ENCODE peak calls at places on chromosomes 2 and 18, in four cellular contexts. D is GM12865, C is IMR-90, U is PC-9. S is an unnamed sample.

GRCh38 chr18:31225668-31226067 is 63.0 kb upstream of the DSC1 start:
- DNase-seq in D (no peak), C (peak; percentile 55), U (no peak), S (no peak)

GRCh38 chr2:139020287-139020686 is 240.1 kb upstream of the NXPH2 start:
- DNase-seq in D (no peak), C (no peak), U (no peak), S (no peak)

GRCh38 chr2:225600444-225600843 is 200.9 kb downstream of the NYAP2 start:
- DNase-seq in D (no peak), C (peak; percentile 4), U (no peak), S (no peak)

GRCh38 chr2:172276961-172277360 is 150.4 kb upstream of the ITGA6 start:
- DNase-seq in D (no peak), C (no peak), U (no peak), S (no peak)

GRCh38 chr2:172200495-172201085 is 97.9 kb upstream of the DLX2 start:
- DNase-seq in D (peak; percentile 35), C (peak; percentile 59), U (no peak), S (no peak)

GRCh38 chr2:213241817-213242216 is 42.4 kb upstream of the SPAG16 start:
- DNase-seq in D (no peak), C (no peak), U (no peak), S (no peak)

GRCh38 chr2:45446016-45446415 is 165.1 kb downstream of the SRBD1 start:
- DNase-seq in D (no peak), C (no peak), U (no peak), S (no peak)

GRCh38 chr2:68365087-68365486 is at the start of gene PLEK:
- DNase-seq in D (peak; percentile 89), C (no peak), U (no peak), S (no peak)

GRCh38 chr2:217993817-217994459 is 8.9 kb downstream of the TNS1 start:
- DNase-seq in D (peak; percentile 30), C (peak; percentile 45), U (peak; percentile 17), S (peak; percentile 83)

GRCh38 chr2:19542796-19543195 is 184.4 kb upstream of the OSR1 start:
- DNase-seq in D (no peak), C (no peak), U (no peak), S (no peak)

GRCh38 chr2:104758199-104758620 is 95.7 kb upstream of the POU3F3 start:
- DNase-seq in D (no peak), C (no peak), U (no peak), S (no peak)

GRCh38 chr2:151907933-151908882 is 80.0 kb upstream of the ARL5A start:
- DNase-seq in D (no peak), C (no peak), U (no peak), S (no peak)

GRCh38 chr2:224360801-224361251 is 41.1 kb downstream of the FAM124B start:
- DNase-seq in D (no peak), C (no peak), U (no peak), S (no peak)

GRCh38 chr2:129936334-129936934 is 43.0 kb upstream of the RAB6C start:
- DNase-seq in D (peak; percentile 58), C (no peak), U (peak; percentile 54), S (no peak)

GRCh38 chr18:43869451-43870008 is 592.2 kb upstream of the SYT4 start:
- DNase-seq in D (no peak), C (peak; percentile 28), U (no peak), S (no peak)

GRCh38 chr18:75208055-75208835 is 694 bp downstream of the PTGR3 start:
- DNase-seq in D (peak; percentile 62), C (peak; percentile 60), U (peak; percentile 39), S (peak; percentile 63)

GRCh38 chr2:128108166-128108565 is 17.2 kb downstream of the UGGT1 start:
- DNase-seq in D (no peak), C (no peak), U (no peak), S (no peak)

GRCh38 chr18:62450546-62451395 is 72.1 kb upstream of the ZCCHC2 start:
- DNase-seq in D (no peak), C (peak; percentile 63), U (peak; percentile 75), S (no peak)

GRCh38 chr2:207163053-207163814 is 2.5 kb downstream of the KLF7 start:
- DNase-seq in D (no peak), C (peak; percentile 92), U (peak; percentile 34), S (no peak)

GRCh38 chr2:237278593-237278992 is 135.4 kb downstream of the COL6A3 start:
- DNase-seq in D (no peak), C (peak; percentile 73), U (no peak), S (no peak)

DNA sequence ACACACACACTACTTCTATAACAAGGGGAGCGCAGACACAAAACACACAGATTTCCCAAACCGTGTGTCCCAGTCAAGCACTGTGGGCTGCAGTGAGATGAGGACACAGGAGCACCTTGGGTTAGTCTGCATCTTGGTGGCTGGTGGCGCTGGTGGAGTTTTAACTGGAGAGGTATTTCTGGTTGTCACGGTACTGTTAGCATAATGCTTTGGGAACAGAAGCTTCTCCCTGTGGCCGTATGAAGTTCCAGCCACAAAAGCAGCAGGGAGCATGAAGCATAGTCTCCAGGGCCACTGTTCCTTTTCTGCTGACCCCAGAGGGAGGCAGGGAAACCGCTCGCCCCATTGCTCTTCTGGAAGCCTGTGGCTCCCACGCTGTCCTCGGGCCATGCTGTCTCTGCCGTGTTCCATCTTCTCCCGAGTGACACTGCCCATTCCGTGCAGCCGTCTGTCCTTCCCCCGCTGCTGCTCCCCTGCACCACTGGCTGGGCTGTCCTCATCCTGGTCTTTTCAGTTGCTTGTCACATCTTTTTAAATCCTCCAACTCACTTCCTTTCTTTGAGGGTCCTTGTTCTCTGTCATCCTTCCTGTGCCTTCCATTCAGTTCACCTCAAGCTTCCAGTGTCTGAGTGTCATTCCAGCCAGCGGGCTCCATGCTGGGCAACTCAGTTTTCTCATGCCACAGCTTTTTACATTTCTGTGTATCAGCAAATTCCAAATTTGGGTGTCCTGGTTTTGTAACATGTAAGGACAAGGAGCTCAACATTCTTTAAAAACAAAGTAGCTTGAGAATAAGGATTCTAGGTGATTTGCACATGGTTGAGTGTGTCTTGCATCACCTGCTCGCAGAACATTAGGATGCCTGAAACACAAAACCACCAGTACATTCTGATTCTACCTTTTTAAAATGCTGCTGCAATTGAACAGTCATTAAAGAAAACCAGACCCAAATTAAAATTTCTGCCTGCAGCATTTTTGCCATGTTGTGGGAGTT is 125.0 kb downstream of the MTCL1 start:
- DNase-seq in D (no peak), C (no peak), U (no peak), S (no peak)
- TF ChIP-seq CTCF in D (no peak), C (no peak), U (no peak), S (no peak)

GRCh38 chr18:13801260-13801601 is 22.7 kb upstream of the MC5R start:
- DNase-seq in D (no peak), C (no peak), U (no peak), S (no peak)
- TF ChIP-seq CTCF in D (no peak), C (no peak), U (no peak), S (no peak)

DNA sequence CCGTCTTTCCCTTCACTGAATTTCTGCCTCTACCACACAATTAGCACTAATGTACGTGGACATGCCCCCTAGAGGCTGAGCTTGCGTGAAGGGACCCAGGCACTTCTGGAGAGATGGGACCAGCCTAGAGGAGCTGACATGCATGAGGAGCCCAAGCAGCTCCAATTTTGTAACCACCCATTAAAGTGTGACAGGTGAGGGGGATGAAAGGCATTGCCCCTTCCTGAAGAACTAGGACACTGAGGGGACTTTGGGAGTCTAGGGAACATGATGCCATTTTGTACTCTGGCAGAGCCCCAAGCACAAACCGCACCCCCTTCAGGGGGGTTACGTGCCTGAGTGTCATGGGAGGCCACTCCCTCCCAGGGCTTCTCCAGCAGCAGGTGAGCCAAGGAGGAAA is 63.6 kb downstream of the HNRNPLL start:
- DNase-seq in D (no peak), C (no peak), U (no peak), S (no peak)
- TF ChIP-seq CTCF in D (no peak), C (no peak), U (no peak), S (no peak)

DNA sequence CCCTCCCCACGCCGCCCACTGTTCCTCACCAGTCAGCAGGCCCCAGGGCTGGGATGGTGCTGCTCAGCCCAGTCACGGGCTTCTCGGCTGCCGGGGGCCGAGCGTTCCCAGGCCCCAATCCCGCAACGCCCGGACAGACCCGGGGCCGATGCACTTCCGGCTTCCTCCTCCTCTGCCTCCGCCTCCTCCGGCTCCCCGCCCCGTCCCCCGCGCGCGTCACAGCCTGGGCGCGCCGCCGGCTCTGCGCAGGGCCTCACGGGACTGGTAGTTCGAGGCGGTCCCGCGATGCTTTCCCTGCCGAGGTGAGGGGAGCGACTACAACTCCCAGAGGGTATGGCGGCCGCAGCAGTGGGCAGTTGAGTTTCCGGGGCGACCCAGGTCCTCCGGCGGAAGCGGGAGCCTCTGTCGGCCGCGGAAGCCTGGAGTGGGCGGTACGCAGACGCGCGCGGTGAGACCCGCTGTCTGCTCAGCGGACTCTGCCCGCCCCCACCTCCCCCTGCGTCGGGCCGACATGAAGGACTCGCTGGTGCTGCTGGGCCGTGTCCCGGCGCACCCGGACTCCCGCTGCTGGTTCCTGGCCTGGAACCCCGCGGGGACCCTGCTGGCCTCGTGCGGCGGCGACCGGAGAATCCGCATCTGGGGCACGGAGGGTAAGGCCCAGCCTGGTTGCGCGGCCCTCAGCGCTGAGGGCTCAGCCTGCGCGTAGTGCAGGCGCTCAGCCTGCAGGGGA is at the start of the genes CIAO1 and TMEM127:
- DNase-seq in D (peak; percentile 99), C (peak; percentile 98), U (peak; percentile 99), S (peak; percentile 99)
- TF ChIP-seq CTCF in D (no peak), C (peak; percentile 17), U (no peak), S (no peak)

S was measured in GM13976.